ENCODE peak calls at places on chromosomes 5 and 9, in seven cellular contexts. N is GDM1; J is A673; X is choroid plexus epithelial cell; U is DND-41; I is left lobe of liver; S is stimulated activated CD4-positive, alpha-beta T cell treated with anti-CD3 and anti-CD28 coated beads, Interleukin-15, amount 100 ng/mL, for 1 hour. K is an unnamed sample.

GRCh38 chr9:137140151-137141012 is 1.4 kb downstream of the GRIN1 start:
- DNase-seq in S (no peak), J (no peak), U (peak; percentile 76), X (no peak), I (no peak), N (no peak), K (no peak)

GRCh38 chr5:43619911-43620310 is 16.9 kb downstream of the NNT start:
- DNase-seq in N (no peak), J (no peak), I (peak; percentile 85), S (no peak), U (no peak), X (no peak), K (no peak)

GRCh38 chr9:6590329-6590728 is 55.2 kb downstream of the GLDC start:
- DNase-seq in U (no peak), J (no peak), X (no peak), N (no peak), S (no peak), I (no peak), K (peak; percentile 62)

GRCh38 chr9:70407081-70407503 is 7.4 kb downstream of the KLF9 start:
- DNase-seq in N (no peak), X (peak; percentile 80), I (no peak), J (no peak), S (no peak), U (no peak), K (peak; percentile 25)

GRCh38 chr9:135898634-135899407 is 8.5 kb downstream of the CAMSAP1 start:
- DNase-seq in J (peak; percentile 69), I (no peak), N (no peak), X (no peak), U (peak; percentile 21), S (no peak), K (no peak)

GRCh38 chr9:137715321-137715720 is 96.5 kb downstream of the EHMT1 start:
- DNase-seq in I (no peak), J (no peak), S (no peak), U (no peak), X (no peak), N (no peak), K (no peak)

GRCh38 chr9:107894572-107895261 is 405.1 kb upstream of the KLF4 start:
- DNase-seq in U (no peak), S (no peak), J (no peak), X (no peak), I (no peak), N (no peak), K (no peak)

GRCh38 chr5:82308997-82309670 is 31.0 kb upstream of the RPS23 start:
- DNase-seq in N (no peak), S (no peak), U (no peak), X (no peak), J (no peak), I (no peak), K (no peak)

GRCh38 chr9:38233343-38233742 is 159.2 kb upstream of the ALDH1B1 start:
- DNase-seq in N (no peak), U (no peak), S (no peak), I (no peak), X (no peak), J (no peak), K (peak; percentile 57)